ENCODE peak calls at places on chromosomes 13 and 19, in eight cellular contexts. V, O, M, A, S, C, D and I are unnamed samples.

GRCh38 chr13:112062619-112063308 is 4.2 kb upstream of the SOX1 start:
- DNase-seq in V (no peak), O (no peak), M (no peak), A (peak), S (no peak), C (peak), D (no peak), I (no peak)

GRCh38 chr19:39053276-39054090 is 21.1 kb upstream of the FBXO27 start:
- DNase-seq in V (no peak), O (no peak), M (no peak), A (no peak), S (no peak), C (no peak), D (no peak), I (no peak)

GRCh38 chr19:15107056-15108010 is at the start of gene SYDE1:
- DNase-seq in V (peak), O (no peak), M (peak), A (no peak), S (no peak), C (peak), D (peak), I (peak)

GRCh38 chr19:46866407-46867132 is 5.8 kb downstream of the ARHGAP35 start:
- DNase-seq in V (peak), O (no peak), M (no peak), A (no peak), S (no peak), C (no peak), D (no peak), I (no peak)

GRCh38 chr19:34173145-34173956 is 1.0 kb downstream of the LSM14A start:
- DNase-seq in V (peak), O (no peak), M (no peak), A (peak), S (peak), C (peak), D (no peak), I (peak)

GRCh38 chr19:1045247-1045603 is 5.3 kb downstream of the ABCA7 start:
- DNase-seq in V (peak), O (no peak), M (no peak), A (peak), S (no peak), C (no peak), D (peak), I (no peak)

GRCh38 chr19:12090807-12091206 is 26.3 kb downstream of the ZNF844 start:
- DNase-seq in V (peak), O (peak), M (peak), A (peak), S (peak), C (peak), D (no peak), I (peak)

GRCh38 chr13:51577690-51578089 is 6.6 kb upstream of the WDFY2 start:
- DNase-seq in V (no peak), O (no peak), M (no peak), A (no peak), S (no peak), C (no peak), D (no peak), I (no peak)

GRCh38 chr19:44607049-44607448 is 6.3 kb upstream of the IGSF23 start:
- DNase-seq in V (peak), O (no peak), M (no peak), A (peak), S (no peak), C (no peak), D (no peak), I (no peak)

GRCh38 chr13:26967119-26968038 is 204.2 kb downstream of the USP12 start:
- DNase-seq in V (no peak), O (no peak), M (no peak), A (no peak), S (no peak), C (no peak), D (no peak), I (no peak)

GRCh38 chr19:15236886-15237285 is 4.6 kb upstream of the EPHX3 start:
- DNase-seq in V (no peak), O (no peak), M (no peak), A (no peak), S (no peak), C (no peak), D (no peak), I (no peak)

GRCh38 chr19:28727133-28727834 is 485.7 kb downstream of the UQCRFS1 start:
- DNase-seq in V (peak), O (peak), M (no peak), A (no peak), S (no peak), C (no peak), D (no peak), I (no peak)

GRCh38 chr19:49546825-49547565 is 19.2 kb downstream of the RCN3 start:
- DNase-seq in V (peak), O (peak), M (peak), A (peak), S (peak), C (no peak), D (peak), I (peak)

GRCh38 chr13:76336889-76337844 is 549.0 kb downstream of the KCTD12 start:
- DNase-seq in V (no peak), O (no peak), M (no peak), A (no peak), S (no peak), C (no peak), D (no peak), I (no peak)

GRCh38 chr19:39833160-39833463 is 850 bp downstream of the DYRK1B start:
- DNase-seq in V (no peak), O (no peak), M (no peak), A (no peak), S (no peak), C (no peak), D (no peak), I (no peak)

GRCh38 chr13:42750858-42751257 is 30.5 kb upstream of the FAM216B start:
- DNase-seq in V (no peak), O (no peak), M (no peak), A (no peak), S (no peak), C (no peak), D (no peak), I (no peak)

GRCh38 chr13:108195861-108196260 is 19.5 kb downstream of the LIG4 start:
- DNase-seq in V (no peak), O (no peak), M (no peak), A (no peak), S (no peak), C (no peak), D (no peak), I (no peak)

GRCh38 chr19:36152886-36153525 is 759 bp upstream of the COX7A1 start:
- DNase-seq in V (no peak), O (no peak), M (no peak), A (no peak), S (no peak), C (no peak), D (no peak), I (no peak)

GRCh38 chr13:52845766-52846566 is 2.5 kb downstream of the PCDH8 start:
- DNase-seq in V (no peak), O (no peak), M (peak), A (peak), S (no peak), C (no peak), D (peak), I (no peak)

GRCh38 chr13:20142927-20143480 is 17.8 kb downstream of the GJA3 start:
- DNase-seq in V (no peak), O (no peak), M (no peak), A (no peak), S (no peak), C (no peak), D (no peak), I (no peak)

GRCh38 chr19:30450101-30450500 is 77.9 kb downstream of the ZNF536 start:
- DNase-seq in V (no peak), O (no peak), M (peak), A (peak), S (peak), C (no peak), D (peak), I (peak)

GRCh38 chr13:27650312-27650711 is 28.6 kb downstream of the POLR1D start:
- DNase-seq in V (no peak), O (no peak), M (no peak), A (no peak), S (no peak), C (no peak), D (no peak), I (no peak)

GRCh38 chr13:71871844-71872243 is 4.8 kb upstream of the DACH1 start:
- DNase-seq in V (no peak), O (no peak), M (no peak), A (no peak), S (peak), C (no peak), D (no peak), I (no peak)

GRCh38 chr13:36344173-36344572 is 2.0 kb downstream of the SPART start:
- DNase-seq in V (peak), O (no peak), M (no peak), A (peak), S (no peak), C (no peak), D (no peak), I (no peak)

GRCh38 chr19:13118424-13119193 is 545 bp downstream of the NACC1 start:
- DNase-seq in V (peak), O (no peak), M (no peak), A (peak), S (peak), C (no peak), D (peak), I (peak)

GRCh38 chr13:66534561-66534960 is 695.6 kb downstream of the PCDH9 start:
- DNase-seq in V (peak), O (no peak), M (no peak), A (no peak), S (no peak), C (no peak), D (no peak), I (no peak)

GRCh38 chr13:59991395-59991794 is 172.3 kb downstream of the DIAPH3 start:
- DNase-seq in V (no peak), O (no peak), M (no peak), A (no peak), S (no peak), C (no peak), D (no peak), I (no peak)

GRCh38 chr13:22770891-22771290 is 409.9 kb upstream of the SGCG start:
- DNase-seq in V (no peak), O (no peak), M (no peak), A (no peak), S (no peak), C (no peak), D (no peak), I (no peak)

GRCh38 chr13:80361883-80362327 is 21.0 kb upstream of the SPRY2 start:
- DNase-seq in V (peak), O (no peak), M (no peak), A (peak), S (no peak), C (no peak), D (peak), I (no peak)